ENCODE peak calls at places on chromosomes 13 and 19, in four cellular contexts. Z is cardiac muscle cell, O is AG04450, R is IMR-90. J is an unnamed sample.

GRCh38 chr19:57830071-57830602 is at the start of gene ZNF587B:
- DNase-seq in Z (peak; percentile 93), O (peak; percentile 27), R (peak; percentile 74), J (no peak)

GRCh38 chr13:79782541-79783216 is 301.7 kb downstream of the NDFIP2 start:
- DNase-seq in R (peak; percentile 77), Z (peak; percentile 93), O (peak; percentile 44), J (no peak)

GRCh38 chr19:8641221-8641907 is 10.9 kb downstream of the NFILZ start:
- DNase-seq in O (no peak), Z (no peak), R (no peak), J (no peak)

GRCh38 chr19:48169585-48169973 is 565 bp downstream of the LIG1 start:
- DNase-seq in Z (peak; percentile 82), R (peak; percentile 56), O (peak; percentile 29), J (peak; percentile 32)

GRCh38 chr13:98173431-98173921 is 3.6 kb downstream of the RNF113B start:
- DNase-seq in Z (no peak), O (peak; percentile 95), R (peak; percentile 99), J (no peak)

GRCh38 chr19:5983367-5983955 is 5.5 kb upstream of the RANBP3 start:
- DNase-seq in R (no peak), Z (no peak), O (no peak), J (no peak)

GRCh38 chr13:49302817-49303216 is 55.1 kb downstream of the CDADC1 start:
- DNase-seq in R (no peak), O (no peak), Z (no peak), J (no peak)

GRCh38 chr19:56314018-56314583 is 538 bp downstream of the ZSCAN5A start:
- DNase-seq in R (peak; percentile 22), Z (no peak), O (no peak), J (no peak)

GRCh38 chr13:42981853-42982252 is 10.2 kb downstream of the EPSTI1 start:
- DNase-seq in O (no peak), R (no peak), Z (no peak), J (no peak)

GRCh38 chr19:53915000-53915399 is 5.9 kb downstream of the CACNG7 start:
- DNase-seq in Z (no peak), R (no peak), O (no peak), J (no peak)

GRCh38 chr13:42116225-42116624 is 67.8 kb downstream of the DGKH start:
- DNase-seq in Z (no peak), R (no peak), O (no peak), J (no peak)

GRCh38 chr19:11749751-11750150 is 11.0 kb upstream of the ZNF823 start:
- DNase-seq in O (no peak), Z (no peak), R (no peak), J (no peak)
- H3K27ac ChIP-seq in O (no peak overlapping the region), Z (no peak overlapping the region), R (no peak overlapping the region), J (no peak overlapping the region)

GRCh38 chr19:2057484-2058469 is 6.7 kb upstream of the MKNK2 start:
- DNase-seq in O (no peak), R (no peak), Z (no peak), J (no peak)
- H3K27ac ChIP-seq in O (peak overlapping the region; percentile 31), R (no peak overlapping the region), Z (peak overlapping the region; percentile 99), J (peak overlapping the region; percentile 99)

DNA sequence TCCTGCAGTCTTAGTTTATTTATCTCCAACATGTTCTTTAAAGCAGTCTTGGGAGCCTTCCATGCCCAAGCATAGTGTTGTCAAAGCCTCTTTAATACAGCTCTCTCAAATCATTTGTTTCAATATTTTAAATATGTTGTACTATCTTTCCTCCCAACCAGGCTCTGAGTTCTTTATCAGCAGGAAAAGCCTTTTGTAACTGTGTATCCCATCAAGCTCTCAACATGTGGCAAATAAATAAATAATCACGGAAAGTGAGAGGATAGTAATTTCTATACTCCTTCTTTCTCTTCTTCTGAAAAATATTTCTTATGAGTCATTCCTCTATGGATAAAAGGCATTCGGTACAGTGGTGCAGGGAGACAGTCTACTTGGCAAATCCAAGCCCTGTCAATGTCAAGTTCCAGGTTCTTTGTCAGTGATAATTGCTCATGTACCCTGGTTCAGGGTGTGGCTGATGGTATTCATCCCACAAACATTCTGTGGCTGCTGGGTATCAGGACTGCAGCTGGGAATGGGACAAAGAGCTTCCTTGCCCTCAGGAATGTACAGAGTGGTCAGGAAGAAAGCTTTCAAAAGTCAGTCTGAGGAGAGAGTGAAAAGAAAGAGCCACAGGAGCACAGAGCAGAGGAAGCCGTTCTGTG is 384.3 kb downstream of the EFNB2 start:
- DNase-seq in O (peak; percentile 59), R (peak; percentile 84), Z (no peak), J (no peak)
- H3K27ac ChIP-seq in O (peak overlapping the region; percentile 69), R (peak overlapping the region; percentile 55), Z (no peak overlapping the region), J (peak overlapping the region; percentile 39)

GRCh38 chr19:15288146-15288963 is 44.0 kb downstream of the BRD4 start:
- DNase-seq in R (peak; percentile 24), O (no peak), Z (no peak), J (peak; percentile 68)
- H3K27ac ChIP-seq in R (peak overlapping the region; percentile 0), O (no peak overlapping the region), Z (peak overlapping the region; percentile 61), J (peak overlapping the region; percentile 61)

DNA sequence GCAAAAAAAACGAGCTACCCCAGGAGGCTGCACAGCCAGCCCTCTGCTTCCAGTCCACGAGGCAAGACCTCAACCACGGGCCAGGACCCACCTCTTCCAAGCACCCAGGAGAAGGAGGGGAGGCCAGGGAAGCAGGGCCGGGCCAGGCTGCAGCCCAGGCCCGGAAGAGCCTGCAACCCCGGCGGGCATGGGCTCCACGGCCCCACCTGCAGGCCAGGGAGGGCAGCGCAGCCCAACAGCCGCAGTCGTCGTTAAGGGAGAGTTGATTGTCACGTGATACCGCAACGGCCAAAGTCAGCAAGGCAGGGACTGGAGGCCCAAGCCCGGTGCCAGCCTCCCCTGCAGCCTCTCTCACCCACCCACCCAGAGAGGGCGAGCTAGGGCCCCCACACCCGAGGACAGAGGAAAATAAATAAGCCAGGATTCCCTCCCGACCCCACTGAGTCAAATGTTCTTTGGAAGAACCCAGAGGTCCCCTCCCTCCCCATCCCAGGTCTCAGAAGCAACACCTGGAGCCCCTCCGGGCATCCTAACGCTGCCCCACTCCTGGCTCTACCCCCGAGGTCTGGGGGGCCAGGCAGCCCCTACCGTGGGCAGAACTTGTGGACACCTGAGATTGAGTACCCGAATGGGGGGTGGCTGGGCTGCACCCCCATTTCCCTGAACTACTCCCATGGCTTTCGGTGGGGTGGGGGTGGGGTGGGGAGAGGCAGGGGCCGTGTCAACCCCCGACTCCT is 5.2 kb upstream of the REXO1 start:
- DNase-seq in R (peak; percentile 68), O (no peak), Z (peak; percentile 76), J (peak; percentile 23)
- H3K27ac ChIP-seq in R (peak overlapping the region; percentile 27), O (no peak overlapping the region), Z (no peak overlapping the region), J (peak overlapping the region; percentile 80)

GRCh38 chr13:20819715-20820114 is 46.0 kb upstream of the EEF1AKMT1 start:
- DNase-seq in R (no peak), Z (no peak), O (no peak), J (no peak)

GRCh38 chr13:20814224-20814910 is 40.6 kb upstream of the EEF1AKMT1 start:
- DNase-seq in O (peak; percentile 91), R (peak; percentile 96), Z (peak; percentile 69), J (no peak)

GRCh38 chr13:20810808-20811207 is 37.0 kb upstream of the EEF1AKMT1 start:
- DNase-seq in Z (no peak), R (no peak), O (no peak), J (no peak)

GRCh38 chr13:20812890-20813289 is 39.1 kb upstream of the EEF1AKMT1 start:
- DNase-seq in O (no peak), Z (no peak), R (no peak), J (no peak)

GRCh38 chr13:20815469-20815868 is 41.7 kb upstream of the EEF1AKMT1 start:
- DNase-seq in Z (no peak), O (no peak), R (peak; percentile 15), J (no peak)
- H3K27ac ChIP-seq in Z (peak overlapping the region; percentile 14), O (no peak overlapping the region), R (no peak overlapping the region), J (no peak overlapping the region)

GRCh38 chr19:42247631-42248199 is 5.3 kb upstream of the GSK3A start:
- DNase-seq in Z (no peak), O (no peak), R (no peak), J (no peak)

GRCh38 chr19:42244452-42245220 is 2.2 kb upstream of the GSK3A start:
- DNase-seq in R (peak; percentile 93), O (peak; percentile 85), Z (peak; percentile 95), J (peak; percentile 86)

GRCh38 chr19:42246869-42247630 is 4.6 kb upstream of the GSK3A start:
- DNase-seq in O (no peak), Z (no peak), R (peak; percentile 10), J (no peak)

GRCh38 chr19:42248270-42249148 is 6.1 kb upstream of the GSK3A start:
- DNase-seq in Z (no peak), O (no peak), R (no peak), J (no peak)

DNA sequence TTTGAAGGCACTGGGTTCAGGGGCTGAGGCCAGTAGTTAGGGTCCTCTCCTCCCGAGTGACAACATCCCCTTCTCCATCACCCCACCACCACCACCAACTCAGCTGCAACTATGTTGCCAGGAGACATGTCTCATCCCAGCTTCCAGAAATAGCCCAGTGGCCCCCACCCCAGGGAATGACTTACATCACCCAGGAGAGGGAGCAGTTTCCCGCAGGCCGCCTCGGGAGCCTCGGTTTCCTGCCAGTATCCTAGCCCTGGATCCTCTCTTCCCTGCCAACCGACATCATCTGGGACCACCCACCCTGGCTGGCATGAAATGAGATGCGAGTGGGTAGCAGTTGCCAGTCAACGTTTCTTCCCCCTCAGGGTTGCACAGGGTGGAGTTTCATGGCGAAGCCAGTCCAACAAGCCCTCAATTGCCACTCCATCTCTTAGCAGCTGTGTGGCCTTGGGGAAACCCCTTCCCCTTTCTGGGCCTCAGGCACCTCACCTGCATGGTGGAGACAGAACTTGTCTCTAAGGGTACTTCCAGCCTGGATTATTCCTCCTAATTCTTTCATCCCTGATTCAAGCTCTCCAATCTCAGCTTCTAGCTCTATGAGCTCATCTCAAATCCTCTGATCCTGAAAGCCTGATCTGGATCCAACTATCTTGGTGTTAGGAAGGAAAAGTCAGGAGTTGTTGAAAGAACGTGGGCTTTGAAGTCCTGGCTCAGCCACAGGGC is 3.9 kb upstream of the GSK3A start:
- DNase-seq in Z (peak; percentile 73), R (peak; percentile 83), O (peak; percentile 59), J (peak; percentile 57)
- H3K27ac ChIP-seq in Z (peak overlapping the region; percentile 80), R (peak overlapping the region; percentile 24), O (peak overlapping the region; percentile 77), J (peak overlapping the region; percentile 91)

GRCh38 chr19:3708207-3708931 is at the start of gene TJP3:
- DNase-seq in O (no peak), Z (no peak), R (peak; percentile 39), J (no peak)
- H3K27ac ChIP-seq in O (no peak within 1 kb of the TSS), Z (no peak within 1 kb of the TSS), R (no peak within 1 kb of the TSS), J (no peak within 1 kb of the TSS)

GRCh38 chr13:40272776-40273139 is 393.7 kb downstream of the FOXO1 start:
- DNase-seq in O (no peak), Z (no peak), R (peak; percentile 8), J (no peak)
- H3K27ac ChIP-seq in O (no peak overlapping the region), Z (no peak overlapping the region), R (no peak overlapping the region), J (peak overlapping the region; percentile 87)

J was measured in caudate nucleus.